ENCODE peak calls at places on chromosome 15, in nine cellular contexts. I is esophagus squamous epithelium, P is thyroid gland, Q is endothelial cell of umbilical vein, C is transverse colon, R is breast epithelium, G is GM12878, L is body of pancreas, N is Peyer's patch. A is an unnamed sample.

GRCh38 chr15:74378853-74379252 is 11.4 kb upstream of the CYP11A1 start:
- DNase-seq in I (no peak), P (no peak), Q (peak; percentile 34), C (no peak), R (peak; percentile 58), G (no peak), L (no peak), N (no peak), A (no peak)

GRCh38 chr15:72468103-72468502 is 6.0 kb upstream of the ARIH1 start:
- DNase-seq in I (no peak), P (no peak), Q (no peak), C (no peak), R (no peak), G (no peak), L (no peak), N (no peak), A (no peak)

GRCh38 chr15:37014566-37014965 is 85.8 kb downstream of the MEIS2 start:
- DNase-seq in I (no peak), P (no peak), Q (no peak), C (no peak), R (no peak), G (no peak), L (no peak), N (no peak), A (no peak)

GRCh38 chr15:98799461-98799971 is 151.2 kb downstream of the IGF1R start:
- DNase-seq in I (no peak), P (no peak), Q (peak; percentile 21), C (no peak), R (no peak), G (no peak), L (peak; percentile 43), N (no peak), A (no peak)

GRCh38 chr15:99429681-99430081 is 136.1 kb upstream of the MEF2A start:
- DNase-seq in I (no peak), P (no peak), Q (no peak), C (peak; percentile 6), R (no peak), G (no peak), L (no peak), N (peak; percentile 13), A (peak; percentile 83)

GRCh38 chr15:66897971-66898370 is 167.4 kb upstream of the SMAD3 start:
- DNase-seq in I (no peak), P (no peak), Q (no peak), C (no peak), R (no peak), G (no peak), L (peak; percentile 25), N (peak; percentile 9), A (no peak)

GRCh38 chr15:71997691-71998090 is 120.3 kb downstream of the MYO9A start:
- DNase-seq in I (no peak), P (no peak), Q (peak; percentile 12), C (no peak), R (no peak), G (no peak), L (no peak), N (no peak), A (no peak)

GRCh38 chr15:51736646-51737537 is 563 bp downstream of the LYSMD2 start:
- DNase-seq in I (no peak), P (peak; percentile 38), Q (peak; percentile 23), C (peak; percentile 67), R (no peak), G (no peak), L (peak; percentile 60), N (peak; percentile 79), A (peak; percentile 88)

GRCh38 chr15:77243716-77244401 is 172.9 kb upstream of the TSPAN3 start:
- DNase-seq in I (no peak), P (no peak), Q (no peak), C (no peak), R (no peak), G (no peak), L (no peak), N (no peak), A (no peak)

GRCh38 chr15:57012557-57012956 is 94.1 kb downstream of the TCF12 start:
- DNase-seq in I (no peak), P (no peak), Q (no peak), C (no peak), R (no peak), G (no peak), L (no peak), N (no peak), A (no peak)

GRCh38 chr15:43280996-43281395 is 14.3 kb upstream of the TGM5 start:
- DNase-seq in I (no peak), P (no peak), Q (no peak), C (no peak), R (no peak), G (no peak), L (no peak), N (no peak), A (no peak)

DNA sequence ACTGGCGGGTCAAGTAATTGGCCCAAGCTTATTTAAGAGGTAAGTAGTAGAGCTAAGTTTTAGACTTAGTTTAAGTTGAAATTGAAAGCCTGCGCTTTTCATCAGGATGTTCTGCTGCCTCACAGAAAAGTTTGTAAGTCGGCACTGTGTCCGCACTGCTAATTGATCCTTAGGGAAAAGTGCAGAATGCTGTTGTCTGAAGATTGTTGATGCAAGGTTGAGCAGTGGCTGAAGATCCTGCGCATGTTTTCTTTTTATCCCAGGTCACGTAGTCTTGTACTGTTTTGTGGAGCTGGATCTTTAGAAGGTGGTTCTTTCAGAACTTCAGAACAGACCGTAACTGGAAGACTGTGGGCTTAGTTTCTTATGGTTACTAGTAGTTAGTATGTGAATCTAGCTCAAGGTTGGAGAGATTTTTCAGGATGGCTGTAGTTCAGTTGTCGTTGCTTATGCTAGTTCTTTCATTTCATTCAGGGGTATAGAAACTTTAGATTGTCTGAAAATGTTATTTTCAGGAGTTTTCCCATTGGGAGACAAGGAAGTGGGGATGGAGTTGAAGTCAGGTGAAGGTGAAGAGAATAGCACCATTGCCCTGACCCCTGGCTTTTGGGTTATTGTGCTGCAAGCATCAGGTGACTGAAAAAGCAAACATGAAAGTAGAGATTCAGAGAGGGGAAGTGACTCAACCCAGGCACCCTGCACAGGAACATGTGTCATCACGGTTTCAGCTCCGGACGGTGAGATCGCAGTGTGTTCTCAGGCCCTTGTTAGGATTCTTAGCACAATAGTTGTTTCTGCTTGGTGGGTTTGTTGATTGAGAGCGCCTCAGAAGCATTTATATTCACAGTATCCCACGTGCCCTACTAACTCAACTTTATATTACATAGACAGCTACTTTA is 32.8 kb downstream of the AKAP13 start:
- DNase-seq in I (peak; percentile 10), P (peak; percentile 84), Q (peak; percentile 98), C (peak; percentile 77), R (peak; percentile 31), G (peak; percentile 96), L (peak; percentile 54), N (peak; percentile 92), A (peak; percentile 92)
- TF ChIP-seq POLR2A in I (peak; percentile 14), P (no peak), Q (no peak), C (no peak), R (no peak), G (peak; percentile 21), L (no peak), N (no peak), A (no peak)

GRCh38 chr15:70703066-70703465 is 60.3 kb downstream of the UACA start:
- DNase-seq in I (no peak), P (no peak), Q (peak; percentile 78), C (no peak), R (no peak), G (no peak), L (no peak), N (no peak), A (no peak)

GRCh38 chr15:70704166-70704565 is 59.2 kb downstream of the UACA start:
- DNase-seq in I (no peak), P (no peak), Q (no peak), C (no peak), R (no peak), G (no peak), L (no peak), N (no peak), A (no peak)

GRCh38 chr15:70703483-70703882 is 59.9 kb downstream of the UACA start:
- DNase-seq in I (no peak), P (no peak), Q (no peak), C (no peak), R (no peak), G (no peak), L (no peak), N (no peak), A (no peak)

GRCh38 chr15:70701891-70702568 is 61.3 kb downstream of the UACA start:
- DNase-seq in I (no peak), P (no peak), Q (peak; percentile 86), C (no peak), R (no peak), G (no peak), L (no peak), N (no peak), A (no peak)

DNA sequence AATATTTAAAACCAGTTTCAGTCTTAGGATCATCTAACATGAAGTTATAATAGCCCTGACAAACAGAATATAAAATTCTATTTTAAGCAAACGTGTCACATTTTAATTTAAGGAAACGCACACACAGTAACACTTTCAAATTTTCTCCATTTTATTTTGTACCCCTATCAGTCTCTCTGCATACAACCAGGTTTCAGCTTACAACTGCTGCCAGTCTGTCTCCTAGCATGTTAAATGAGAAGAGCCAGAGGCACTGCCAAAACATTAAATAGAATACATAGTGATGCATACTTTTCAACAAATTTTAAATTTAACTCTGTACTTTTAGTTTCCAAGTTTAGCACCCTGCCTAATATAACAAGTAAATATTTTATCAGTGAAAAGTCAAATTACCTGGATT is 60.8 kb downstream of the UACA start:
- DNase-seq in I (no peak), P (no peak), Q (no peak), C (no peak), R (no peak), G (no peak), L (no peak), N (no peak), A (no peak)
- H3K4me3 ChIP-seq in I (no peak overlapping the region), P (no peak overlapping the region), Q (no peak overlapping the region), C (no peak overlapping the region), R (no peak overlapping the region), G (no peak overlapping the region), L (no peak overlapping the region), N (no peak overlapping the region), A (no peak overlapping the region)

DNA sequence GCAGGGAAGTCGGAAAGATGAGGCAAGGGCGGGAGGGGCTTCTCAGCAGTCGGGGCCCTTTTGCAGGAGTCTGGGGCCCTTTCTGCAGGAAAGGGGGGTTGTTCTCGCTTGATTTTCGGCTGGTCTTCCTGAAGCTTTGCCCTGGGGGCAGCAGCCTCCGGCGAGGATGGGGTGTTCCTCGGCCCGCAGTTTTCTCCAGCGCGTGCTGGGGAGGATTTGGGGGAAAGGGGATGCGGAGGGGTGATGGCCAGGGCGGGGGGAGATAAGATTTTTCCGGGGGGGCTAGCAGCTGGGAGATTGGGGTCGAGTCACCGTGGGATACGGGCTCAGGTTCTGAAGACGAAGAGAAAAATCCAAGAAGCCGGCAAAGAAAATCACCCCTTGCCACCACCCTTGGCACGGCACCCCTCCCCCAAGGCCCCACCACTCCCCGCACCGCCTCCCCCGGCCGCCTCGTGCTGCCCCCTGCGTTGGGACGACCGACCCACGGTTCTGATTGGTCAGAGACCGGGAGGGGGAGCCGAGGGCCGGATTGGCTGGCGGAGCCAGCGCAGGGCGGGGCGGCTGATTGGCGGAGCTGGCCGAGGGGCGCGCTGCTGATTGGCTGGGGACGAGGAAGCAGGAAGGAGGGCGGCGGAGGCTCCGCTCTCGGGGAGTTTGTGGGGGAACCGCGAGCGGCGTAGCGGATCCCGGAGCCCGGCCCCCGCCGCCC is at the start of gene BAHD1:
- DNase-seq in I (peak; percentile 75), P (peak; percentile 98), Q (peak; percentile 92), C (peak; percentile 98), R (peak; percentile 93), G (peak; percentile 76), L (peak; percentile 96), N (peak; percentile 98), A (peak; percentile 96)
- TF ChIP-seq POLR2A in I (peak; percentile 45), P (no peak), Q (no peak), C (peak; percentile 44), R (no peak), G (peak; percentile 78), L (peak; percentile 55), N (no peak), A (no peak)

GRCh38 chr15:81003023-81003350 is 2.3 kb downstream of the TLNRD1 start:
- DNase-seq in I (no peak), P (no peak), Q (no peak), C (no peak), R (no peak), G (no peak), L (no peak), N (no peak), A (no peak)
- H3K4me3 ChIP-seq in I (peak overlapping the region; percentile 88), P (no peak overlapping the region), Q (no peak overlapping the region), C (peak overlapping the region; percentile 74), R (peak overlapping the region; percentile 88), G (peak overlapping the region; percentile 87), L (no peak overlapping the region), N (peak overlapping the region; percentile 95), A (no peak overlapping the region)

A was measured in lower leg skin.